ENCODE peak calls at places on chromosomes 3 and 15, in four cellular contexts. Q, N, Y and V are unnamed samples.

GRCh38 chr3:44478606-44479094 is 1.2 kb upstream of the ZNF445 start:
- DNase-seq in Q (no peak), N (no peak), Y (no peak), V (no peak)

GRCh38 chr15:81174125-81174524 is 22.6 kb upstream of the IL16 start:
- DNase-seq in Q (peak), N (no peak), Y (no peak), V (no peak)

GRCh38 chr3:58487140-58487886 is 4.6 kb upstream of the KCTD6 start:
- DNase-seq in Q (no peak), N (no peak), Y (no peak), V (peak)

GRCh38 chr15:83378921-83379561 is 68.1 kb upstream of the SH3GL3 start:
- DNase-seq in Q (no peak), N (peak), Y (no peak), V (no peak)

GRCh38 chr3:67863869-67864268 is 209.5 kb upstream of the SUCLG2 start:
- DNase-seq in Q (no peak), N (no peak), Y (no peak), V (peak)

GRCh38 chr3:195800240-195800639 is 11.5 kb downstream of the MUC4 start:
- DNase-seq in Q (no peak), N (no peak), Y (no peak), V (no peak)

GRCh38 chr15:81427176-81427575 is 53.2 kb upstream of the TMC3 start:
- DNase-seq in Q (no peak), N (no peak), Y (no peak), V (no peak)

GRCh38 chr15:90930861-90931629 is 1.3 kb downstream of the HDDC3 start:
- DNase-seq in Q (no peak), N (no peak), Y (peak), V (no peak)

GRCh38 chr15:61173899-61174689 is 55.0 kb downstream of the RORA start:
- DNase-seq in Q (no peak), N (no peak), Y (no peak), V (no peak)

GRCh38 chr3:64117483-64117882 is 94.2 kb upstream of the PSMD6 start:
- DNase-seq in Q (no peak), N (no peak), Y (no peak), V (no peak)

GRCh38 chr15:83733206-83733605 is 79.3 kb downstream of the ADAMTSL3 start:
- DNase-seq in Q (no peak), N (no peak), Y (no peak), V (no peak)

GRCh38 chr3:179068779-179069530 is 2.7 kb downstream of the ZMAT3 start:
- DNase-seq in Q (no peak), N (no peak), Y (no peak), V (peak)

GRCh38 chr3:98786364-98786930 is 23.3 kb downstream of the ST3GAL6 start:
- DNase-seq in Q (no peak), N (no peak), Y (no peak), V (peak)

GRCh38 chr15:70248116-70249025 is 150.7 kb upstream of the TLE3 start:
- DNase-seq in Q (no peak), N (peak), Y (peak), V (peak)

GRCh38 chr3:37999836-38000235 is 9.2 kb downstream of the VILL start:
- DNase-seq in Q (no peak), N (no peak), Y (no peak), V (no peak)

GRCh38 chr3:60146121-60146520 is 1096.3 kb upstream of the CFAP20DC start:
- DNase-seq in Q (no peak), N (no peak), Y (no peak), V (no peak)

GRCh38 chr3:157335198-157335597 is 101.5 kb upstream of the PTX3 start:
- DNase-seq in Q (no peak), N (no peak), Y (no peak), V (no peak)

GRCh38 chr3:112001516-112001915 is 2.8 kb downstream of the TAGLN3 start:
- DNase-seq in Q (no peak), N (no peak), Y (no peak), V (no peak)

GRCh38 chr3:141262306-141262705 is 30.7 kb downstream of the PXYLP1 start:
- DNase-seq in Q (no peak), N (no peak), Y (no peak), V (no peak)

GRCh38 chr3:87624860-87625259 is 348.5 kb upstream of the POU1F1 start:
- DNase-seq in Q (no peak), N (no peak), Y (no peak), V (no peak)

GRCh38 chr3:99753268-99753975 is 64.2 kb upstream of the CMSS1 start:
- DNase-seq in Q (no peak), N (no peak), Y (no peak), V (peak)

GRCh38 chr3:169044341-169045113 is 619.0 kb downstream of the MECOM start:
- DNase-seq in Q (no peak), N (no peak), Y (no peak), V (no peak)

GRCh38 chr3:99473321-99473751 is 165.1 kb upstream of the COL8A1 start:
- DNase-seq in Q (no peak), N (no peak), Y (no peak), V (peak)

GRCh38 chr3:42189746-42190145 is 76.2 kb downstream of the CCK start:
- DNase-seq in Q (no peak), N (no peak), Y (no peak), V (no peak)

GRCh38 chr3:129360705-129361460 is 67.6 kb downstream of the EFCAB12 start:
- DNase-seq in Q (no peak), N (no peak), Y (peak), V (peak)

GRCh38 chr3:146283796-146284485 is 33.0 kb upstream of the PLSCR4 start:
- DNase-seq in Q (no peak), N (no peak), Y (no peak), V (no peak)

GRCh38 chr15:42591238-42591936 is 16.0 kb downstream of the STARD9 start:
- DNase-seq in Q (no peak), N (no peak), Y (no peak), V (no peak)

GRCh38 chr3:27642796-27643195 is 79.3 kb downstream of the EOMES start:
- DNase-seq in Q (no peak), N (no peak), Y (no peak), V (no peak)

GRCh38 chr15:73605759-73606423 is 27.3 kb downstream of the NPTN start:
- DNase-seq in Q (no peak), N (no peak), Y (no peak), V (no peak)

GRCh38 chr3:183283886-183284285 is 30.8 kb downstream of the B3GNT5 start:
- DNase-seq in Q (no peak), N (no peak), Y (no peak), V (no peak)

GRCh38 chr3:37054370-37054769 is 61.1 kb downstream of the MLH1 start:
- DNase-seq in Q (no peak), N (no peak), Y (no peak), V (peak)

GRCh38 chr15:79321876-79322275 is 11.0 kb downstream of the TMED3 start:
- DNase-seq in Q (no peak), N (peak), Y (no peak), V (no peak)

GRCh38 chr15:81776961-81777360 is 268.9 kb downstream of the MEX3B start:
- DNase-seq in Q (no peak), N (no peak), Y (no peak), V (no peak)

GRCh38 chr3:67957268-67957667 is 302.9 kb upstream of the SUCLG2 start:
- DNase-seq in Q (no peak), N (no peak), Y (no peak), V (no peak)

GRCh38 chr3:79167651-79168416 is 600.0 kb downstream of the ROBO1 start:
- DNase-seq in Q (no peak), N (no peak), Y (no peak), V (no peak)

GRCh38 chr3:170709046-170709445 is 123.2 kb upstream of the SLC7A14 start:
- DNase-seq in Q (no peak), N (no peak), Y (peak), V (no peak)

GRCh38 chr3:79922633-79923032 is 154.8 kb upstream of the ROBO1 start:
- DNase-seq in Q (no peak), N (no peak), Y (no peak), V (no peak)

GRCh38 chr15:96246057-96246456 is 84.4 kb upstream of the NR2F2 start:
- DNase-seq in Q (no peak), N (no peak), Y (no peak), V (no peak)

GRCh38 chr3:54033761-54034160 is 88.6 kb upstream of the CACNA2D3 start:
- DNase-seq in Q (no peak), N (peak), Y (no peak), V (no peak)

DNA sequence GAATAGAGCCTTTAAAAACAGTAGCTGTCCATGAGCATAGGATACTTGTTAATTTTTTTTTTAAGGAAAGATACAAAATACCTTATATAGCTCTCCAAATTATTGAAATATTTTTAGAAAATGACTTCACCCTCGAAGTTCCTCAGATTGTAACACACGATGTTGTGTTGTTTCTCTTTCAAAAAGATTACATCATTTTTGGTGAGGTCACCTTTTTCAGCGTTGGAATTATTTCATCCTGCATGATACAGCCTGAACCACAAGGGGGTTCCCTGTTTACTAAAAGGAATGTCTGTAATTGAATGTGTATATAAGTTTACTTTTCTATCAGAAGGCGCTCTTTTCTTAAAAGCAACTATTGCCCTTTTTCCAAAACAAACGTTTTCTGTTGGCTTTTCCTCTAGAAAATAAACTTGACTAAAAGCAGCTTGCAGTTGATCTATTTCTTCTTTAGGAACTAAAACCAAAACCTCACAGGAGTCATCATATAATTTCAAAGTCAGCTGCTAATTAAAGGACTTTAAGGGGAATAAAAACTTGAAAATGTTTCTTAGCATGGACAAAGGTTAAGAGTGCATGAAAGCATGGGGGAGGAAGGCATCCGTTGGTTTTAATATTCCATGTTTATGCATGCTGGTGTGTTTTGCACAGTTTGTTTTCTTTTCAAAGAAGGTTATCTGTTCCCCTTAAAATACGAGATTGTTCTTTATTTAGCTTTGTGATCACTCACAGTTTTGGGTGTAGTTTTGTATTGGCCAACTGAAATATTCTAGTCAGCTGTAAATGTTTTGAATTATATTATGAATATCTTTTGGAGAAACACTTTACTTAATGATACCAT is 29.4 kb downstream of the LYSMD4 start:
- DNase-seq in Q (no peak), N (no peak), Y (no peak), V (peak)
- TF ChIP-seq CTCF in Q (peak), N (peak), Y (peak), V (peak)

DNA sequence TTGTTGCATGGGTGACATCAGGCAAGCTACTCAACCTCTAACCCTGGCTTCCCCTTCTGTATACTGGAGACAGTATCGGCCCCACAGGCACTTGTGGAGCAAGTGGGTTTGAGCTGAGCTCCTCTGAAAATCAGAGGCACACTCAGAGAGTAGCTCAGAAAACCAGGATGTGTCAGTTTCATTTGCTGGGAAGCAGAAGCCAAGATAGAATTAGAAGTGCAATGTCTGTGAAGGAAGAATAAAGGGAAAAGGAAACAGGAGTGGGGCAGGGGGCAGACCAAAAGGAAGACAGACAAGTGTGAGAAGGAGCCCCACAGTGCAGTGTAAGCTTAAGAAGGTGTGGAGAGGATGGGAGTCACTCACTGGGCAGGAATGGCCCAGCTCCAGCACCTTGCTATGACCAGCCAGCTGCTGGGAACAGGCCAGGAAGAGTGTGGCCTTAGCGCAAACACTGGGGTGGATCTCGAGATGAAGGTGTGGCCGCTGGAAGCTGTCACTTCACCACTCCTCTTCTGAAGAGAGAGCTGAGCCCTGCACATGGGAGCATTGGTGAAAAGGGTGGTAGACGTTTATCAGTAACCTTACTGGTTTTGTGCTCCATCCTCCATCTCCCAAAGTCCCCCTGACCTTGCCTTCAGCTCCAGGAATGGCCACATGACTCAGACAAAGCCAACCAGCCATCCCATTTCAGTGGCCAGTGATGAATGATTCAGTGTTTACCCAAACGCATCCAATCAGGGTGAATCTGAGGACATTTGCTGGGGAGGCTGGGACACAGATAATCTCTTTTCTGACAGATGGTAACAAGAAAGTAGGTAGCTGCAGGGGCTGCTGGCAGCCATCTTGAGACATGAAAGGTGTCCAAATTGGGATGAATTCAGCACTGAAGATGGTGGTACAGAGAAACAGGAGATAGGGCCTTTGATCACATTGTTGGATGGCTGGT is 108.5 kb downstream of the SHQ1 start:
- DNase-seq in Q (no peak), N (no peak), Y (no peak), V (no peak)
- H3K27ac ChIP-seq in Q (no peak), N (no peak), Y (no peak), V (no peak)

GRCh38 chr15:76336254-76337046 is at the start of gene ISL2:
- DNase-seq in Q (peak), N (peak), Y (no peak), V (peak)

GRCh38 chr15:76338555-76339301 is 2.2 kb downstream of the ISL2 start:
- DNase-seq in Q (no peak), N (no peak), Y (no peak), V (no peak)

GRCh38 chr15:76335851-76336253 is 721 bp upstream of the ISL2 start:
- DNase-seq in Q (no peak), N (no peak), Y (no peak), V (no peak)

GRCh38 chr15:76337739-76338554 is 1.4 kb downstream of the ISL2 start:
- DNase-seq in Q (no peak), N (peak), Y (no peak), V (peak)

GRCh38 chr15:76337047-76337738 is 620 bp downstream of the ISL2 start:
- DNase-seq in Q (no peak), N (no peak), Y (no peak), V (peak)
- TF ChIP-seq CTCF in Q (no peak), N (no peak), Y (no peak), V (no peak)

GRCh38 chr3:15290731-15291130 is 41.7 kb downstream of the SH3BP5 start:
- DNase-seq in Q (no peak), N (no peak), Y (no peak), V (no peak)

GRCh38 chr3:15288331-15288726 is 44.1 kb downstream of the SH3BP5 start:
- DNase-seq in Q (no peak), N (no peak), Y (no peak), V (no peak)

GRCh38 chr3:15287565-15288330 is 44.6 kb downstream of the SH3BP5 start:
- DNase-seq in Q (peak), N (no peak), Y (peak), V (peak)

GRCh38 chr3:15291589-15292541 is 40.5 kb downstream of the SH3BP5 start:
- DNase-seq in Q (no peak), N (no peak), Y (no peak), V (peak)

DNA sequence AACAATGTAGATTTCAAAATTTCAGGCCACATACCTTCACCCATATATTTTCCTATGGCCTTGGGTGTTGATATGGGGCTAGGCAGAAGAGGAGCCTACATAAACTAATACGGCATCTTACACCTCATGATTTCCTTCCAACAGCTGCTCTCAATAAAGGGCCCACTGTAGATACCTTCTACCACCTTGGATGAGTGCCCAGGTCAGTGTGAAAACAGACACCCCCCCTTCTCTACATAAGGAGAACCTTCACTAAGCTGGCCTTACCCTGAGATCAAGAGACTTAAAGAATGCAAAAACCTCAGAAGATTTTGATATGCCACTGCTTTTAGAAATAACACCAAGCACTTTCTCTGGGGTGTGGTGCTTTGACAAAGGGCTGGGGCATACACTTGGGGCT is 42.7 kb downstream of the SH3BP5 start:
- DNase-seq in Q (no peak), N (no peak), Y (no peak), V (no peak)
- H3K27ac ChIP-seq in Q (no peak), N (peak), Y (no peak), V (no peak)

DNA sequence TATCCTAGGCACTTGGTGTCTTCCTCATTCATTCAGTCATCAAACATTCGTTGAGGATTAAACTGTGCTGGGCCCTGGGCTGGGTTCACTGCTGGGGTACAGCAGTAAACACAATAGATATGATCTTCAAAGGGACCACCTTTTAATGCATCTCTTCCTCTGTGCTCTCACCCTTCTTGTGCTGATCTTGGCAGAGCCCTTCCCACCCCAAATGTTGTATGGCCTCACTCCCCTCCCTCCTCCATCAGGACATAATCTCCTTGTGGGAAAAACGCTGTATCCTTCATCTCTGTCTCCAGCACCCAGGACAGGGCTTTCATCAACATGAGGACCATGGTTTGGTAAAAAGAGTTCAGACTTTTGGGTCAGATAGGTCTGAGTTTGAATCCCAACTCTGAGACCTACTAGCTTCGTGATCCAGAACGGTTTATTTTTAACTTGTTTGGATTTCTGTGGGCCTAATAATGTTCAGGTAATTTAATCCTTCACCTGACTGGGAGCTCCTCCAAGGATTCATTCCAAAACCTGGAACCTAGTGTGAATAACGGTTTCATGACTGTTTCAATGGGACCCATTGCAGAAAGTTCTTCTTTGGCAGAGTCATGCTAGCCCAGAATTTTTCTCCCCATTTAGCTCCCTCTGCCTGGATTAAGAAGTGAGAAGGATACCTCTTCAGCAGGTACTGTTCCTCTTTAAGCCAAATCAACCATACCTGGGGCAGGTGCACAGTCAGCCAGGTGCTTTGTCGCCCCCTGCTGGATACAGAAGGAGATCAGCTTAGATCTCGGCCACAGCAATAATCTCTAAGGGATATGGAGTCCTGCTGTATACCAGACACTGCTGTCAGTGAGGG is 5.2 kb upstream of the WNT7A start:
- DNase-seq in Q (no peak), N (no peak), Y (no peak), V (peak)
- TF ChIP-seq CTCF in Q (peak), N (peak), Y (peak), V (peak)